ENCODE peak calls at places on chromosomes 7 and 10, in four cellular contexts. S is cardiac fibroblast, F is type B pancreatic cell, G is psoas muscle. B is an unnamed sample.

GRCh38 chr10:60536529-60537114 is 146.9 kb upstream of the ANK3 start:
- DNase-seq in G (no peak), F (no peak), S (peak; percentile 78), B (peak; percentile 2)

GRCh38 chr10:110859947-110860376 is 11.8 kb upstream of the PDCD4 start:
- DNase-seq in F (no peak), G (no peak), S (peak; percentile 43), B (peak; percentile 93)

GRCh38 chr10:126963354-126963753 is 58.1 kb downstream of the DOCK1 start:
- DNase-seq in S (no peak), F (no peak), G (no peak), B (no peak)

GRCh38 chr7:64590971-64591370 is 28.1 kb upstream of the ZNF680 start:
- DNase-seq in G (no peak), S (no peak), F (no peak), B (no peak)

GRCh38 chr10:70958396-70958795 is 70.0 kb upstream of the PCBD1 start:
- DNase-seq in S (peak; percentile 29), G (no peak), F (no peak), B (peak; percentile 2)

GRCh38 chr10:77391605-77392235 is 245.9 kb downstream of the KCNMA1 start:
- DNase-seq in F (no peak), G (peak; percentile 84), S (peak; percentile 95), B (peak; percentile 86)

GRCh38 chr10:89250814-89251416 is 660 bp downstream of the LIPA start:
- DNase-seq in F (no peak), S (no peak), G (no peak), B (no peak)

GRCh38 chr10:80498833-80499671 is 38.6 kb upstream of the SH2D4B start:
- DNase-seq in F (no peak), S (peak; percentile 98), G (peak; percentile 96), B (peak; percentile 99)

GRCh38 chr10:67612577-67613537 is 83.1 kb downstream of the CTNNA3 start:
- DNase-seq in S (peak; percentile 25), F (no peak), G (no peak), B (peak; percentile 82)

GRCh38 chr7:131555565-131556054 is 818 bp downstream of the PODXL start:
- DNase-seq in F (no peak), G (no peak), S (no peak), B (no peak)

GRCh38 chr10:6513509-6513908 is 66.6 kb downstream of the PRKCQ start:
- DNase-seq in F (no peak), S (no peak), G (no peak), B (no peak)

GRCh38 chr10:27741173-27742091 is 4.2 kb downstream of the MKX start:
- DNase-seq in S (no peak), G (peak; percentile 44), F (no peak), B (no peak)

GRCh38 chr7:24905996-24906770 is 73.8 kb downstream of the OSBPL3 start:
- DNase-seq in G (no peak), F (no peak), S (no peak), B (no peak)

GRCh38 chr10:132195366-132196075 is 8.8 kb downstream of the DPYSL4 start:
- DNase-seq in G (peak; percentile 26), S (no peak), F (no peak), B (no peak)

GRCh38 chr7:87574630-87575029 is 26.1 kb downstream of the ABCB1 start:
- DNase-seq in F (no peak), G (no peak), S (peak; percentile 34), B (peak; percentile 1)

GRCh38 chr10:97708976-97709745 is 4.4 kb upstream of the MARVELD1 start:
- DNase-seq in G (peak; percentile 62), F (no peak), S (peak; percentile 88), B (peak; percentile 88)

GRCh38 chr7:140604760-140605159 is 35.9 kb downstream of the DENND2A start:
- DNase-seq in S (peak; percentile 79), G (no peak), F (no peak), B (peak; percentile 77)

GRCh38 chr10:31190488-31190887 is 128.5 kb upstream of the ZEB1 start:
- DNase-seq in G (no peak), F (no peak), S (no peak), B (no peak)

GRCh38 chr7:92527300-92528187 is 776 bp downstream of the PEX1 start:
- DNase-seq in S (peak; percentile 57), G (peak; percentile 59), F (peak; percentile 74), B (peak; percentile 64)

GRCh38 chr7:48041665-48041995 is 6.3 kb downstream of the C7orf57 start:
- DNase-seq in S (peak; percentile 73), G (no peak), F (no peak), B (peak; percentile 23)
- TF ChIP-seq CTCF in S (no peak), G (no peak), F (no peak), B (no peak)

GRCh38 chr10:122524811-122525210 is 35.7 kb upstream of the DMBT1 start:
- DNase-seq in F (peak; percentile 59), G (no peak), S (no peak), B (no peak)

GRCh38 chr10:122519873-122520272 is 40.7 kb upstream of the DMBT1 start:
- DNase-seq in S (no peak), G (no peak), F (peak; percentile 49), B (no peak)

GRCh38 chr10:122516733-122517132 is 43.8 kb upstream of the DMBT1 start:
- DNase-seq in F (no peak), S (no peak), G (no peak), B (no peak)

GRCh38 chr10:122519144-122519543 is 41.4 kb upstream of the DMBT1 start:
- DNase-seq in G (no peak), S (no peak), F (peak; percentile 60), B (no peak)

DNA sequence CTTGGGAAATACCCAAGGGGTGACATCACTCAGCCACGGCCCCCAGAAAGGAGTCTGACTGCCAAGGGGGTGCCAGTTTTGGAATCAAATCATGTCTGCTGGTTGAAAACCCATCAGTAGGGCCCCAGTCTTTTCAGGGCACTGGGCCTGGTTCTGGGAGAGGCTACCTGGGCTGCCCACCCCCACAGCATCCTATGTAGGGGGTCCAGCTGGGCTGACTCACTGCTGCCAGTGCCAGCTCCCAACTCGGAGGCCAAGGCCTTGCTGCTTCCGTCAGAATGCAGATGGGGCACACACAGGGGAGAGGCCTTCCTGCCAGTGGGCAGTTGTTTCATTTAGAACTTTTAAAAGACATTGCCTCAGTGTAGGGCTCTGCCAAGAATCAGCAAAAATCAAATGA is 39.5 kb upstream of the DMBT1 start:
- DNase-seq in G (no peak), F (peak; percentile 48), S (no peak), B (no peak)
- TF ChIP-seq CTCF in G (no peak), F (no peak), S (no peak), B (no peak)

DNA sequence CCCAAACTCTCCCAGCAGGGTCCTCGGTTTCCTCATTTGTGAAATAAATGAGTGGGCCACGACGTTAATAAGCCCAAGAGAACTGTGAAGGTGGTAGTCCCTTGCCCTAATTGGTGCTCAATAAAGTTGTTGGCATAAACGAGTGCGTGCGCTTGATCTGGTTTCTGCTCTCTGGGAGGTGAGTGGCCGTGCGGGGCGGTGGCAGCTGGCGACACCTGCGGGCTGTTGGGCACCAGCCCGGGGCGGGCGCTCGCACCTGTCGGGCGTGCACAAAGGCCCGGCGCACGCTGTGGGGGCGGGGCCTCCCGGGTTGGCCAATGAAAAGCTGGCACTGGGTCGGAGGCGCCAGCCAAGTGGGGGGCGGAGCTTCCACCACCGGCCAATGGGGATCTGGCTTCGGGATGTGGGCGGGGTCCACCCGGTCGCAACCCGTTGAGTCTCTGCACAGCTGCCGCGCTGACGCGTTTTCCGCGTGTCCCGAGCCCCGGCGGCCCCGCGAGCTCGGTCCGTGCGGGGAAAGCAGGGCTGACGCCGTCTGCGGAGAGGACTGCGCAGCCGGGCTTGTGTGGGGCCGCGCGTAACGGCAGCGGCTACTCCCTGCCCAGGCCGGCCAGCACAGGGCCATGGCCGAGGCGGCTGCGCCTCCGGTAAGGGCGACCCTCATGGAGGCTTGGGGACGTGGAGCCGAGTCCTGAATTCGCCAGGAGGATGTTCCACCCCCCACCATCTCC is 23.0 kb downstream of the ZNF783 start:
- DNase-seq in S (peak; percentile 86), F (peak; percentile 95), G (peak; percentile 98), B (peak; percentile 86)
- TF ChIP-seq CTCF in S (no peak), F (no peak), G (no peak), B (no peak)

GRCh38 chr7:142876236-142876960 is 9.1 kb downstream of the TRPV6 start:
- DNase-seq in S (no peak), G (no peak), F (no peak), B (no peak)
- TF ChIP-seq CTCF in S (no peak), G (no peak), F (no peak), B (no peak)

DNA sequence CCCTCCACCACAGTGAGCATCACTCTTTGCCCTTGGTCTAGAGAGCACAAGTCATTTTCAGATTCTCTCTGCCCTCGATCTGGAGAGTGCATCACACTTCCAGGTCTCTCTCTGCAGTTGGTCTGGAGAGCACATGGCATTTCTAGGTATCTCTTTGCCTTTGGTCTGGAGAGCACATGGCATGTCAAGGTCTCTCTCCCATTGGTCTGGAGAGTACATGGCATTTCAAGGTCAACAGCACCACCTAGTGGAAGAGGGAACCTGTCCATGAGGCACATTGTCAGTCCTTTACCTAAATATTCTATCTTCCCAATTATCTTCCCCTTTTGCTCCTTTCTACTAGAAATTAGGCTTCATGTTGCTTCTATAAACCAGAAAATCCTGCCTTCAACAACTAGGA is 1139.4 kb downstream of the XPNPEP1 start:
- DNase-seq in G (no peak), F (no peak), S (peak; percentile 72), B (peak; percentile 43)
- TF ChIP-seq CTCF in G (no peak), F (peak; percentile 68), S (peak; percentile 42), B (peak; percentile 38)

DNA sequence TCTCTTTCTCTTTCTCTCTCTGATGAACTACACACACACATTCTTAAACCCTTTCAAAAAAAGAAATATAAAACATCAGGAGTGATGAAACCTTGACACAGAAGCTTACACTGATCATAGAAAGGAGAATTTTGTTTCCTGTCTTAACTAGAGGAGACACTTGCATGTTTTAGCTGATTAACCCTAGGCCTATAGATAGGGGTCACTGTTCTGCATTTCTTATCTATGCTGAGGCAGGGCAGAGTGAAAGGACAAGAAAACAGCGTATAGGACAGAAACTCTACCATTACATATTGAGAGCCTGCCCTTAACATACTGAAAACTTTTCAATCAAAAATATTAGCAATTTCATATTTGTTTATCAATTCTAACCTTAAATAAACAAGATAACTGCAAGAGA is 680.6 kb upstream of the MBL2 start:
- DNase-seq in S (no peak), F (no peak), G (no peak), B (no peak)
- TF ChIP-seq CTCF in S (no peak), F (peak; percentile 45), G (no peak), B (no peak)

DNA sequence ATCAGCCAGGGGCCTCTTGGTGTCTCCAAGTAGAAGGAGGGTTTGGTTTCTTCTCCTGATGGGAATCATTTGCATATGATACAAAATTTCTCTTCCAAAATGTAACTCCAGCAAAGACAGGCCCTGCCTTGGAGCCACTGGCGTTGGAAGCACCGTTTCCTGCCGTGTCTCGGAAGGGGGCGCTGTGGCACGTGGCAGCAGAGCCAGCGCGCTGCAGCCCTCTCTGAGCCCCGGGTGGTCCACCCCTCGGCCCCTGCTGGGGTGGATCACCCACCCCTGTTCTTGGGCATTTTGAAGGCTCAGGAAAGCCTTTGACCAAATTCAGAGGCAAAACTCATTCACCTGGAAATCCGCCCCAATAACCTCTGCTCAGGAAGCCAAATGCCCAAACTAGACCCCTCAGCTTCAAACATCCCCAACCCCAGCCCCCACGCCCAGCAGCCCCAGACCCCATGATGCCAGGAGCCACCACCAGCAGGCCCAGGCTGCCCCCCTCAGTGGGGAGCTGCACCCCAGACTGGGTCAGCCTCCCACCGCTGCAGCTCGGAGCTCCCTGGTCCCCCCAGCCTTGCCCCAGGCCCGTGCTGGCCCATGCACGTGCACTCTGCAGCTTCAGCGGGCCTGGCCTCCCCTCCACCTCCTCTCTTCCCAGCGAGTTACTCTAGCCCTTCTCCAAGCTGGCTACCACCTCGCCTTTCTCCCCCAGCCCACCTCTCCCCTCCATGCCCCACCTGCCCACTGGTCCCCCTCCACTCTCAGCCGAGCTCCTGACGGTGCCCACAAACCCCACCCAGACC is 29.5 kb upstream of the ELFN1 start:
- DNase-seq in G (no peak), F (peak; percentile 56), S (no peak), B (no peak)
- TF ChIP-seq CTCF in G (no peak), F (peak; percentile 22), S (peak; percentile 9), B (no peak)